ENCODE peak calls at places on chromosomes 7 and 10, in four cellular contexts. G is mesenchymal stem cell, Q is trophoblast cell, U is H1. I is an unnamed sample.

GRCh38 chr10:124647421-124648130 is 96.6 kb downstream of the FAM53B start:
- DNase-seq in G (peak), U (no peak), Q (no peak), I (no peak)

GRCh38 chr10:80144302-80145131 is 12.0 kb downstream of the PLAC9 start:
- DNase-seq in G (no peak), Q (peak), U (no peak), I (no peak)

GRCh38 chr10:123136806-123137642 is 1.3 kb downstream of the HMX3 start:
- DNase-seq in U (no peak), G (peak), Q (no peak), I (no peak)

GRCh38 chr10:119761106-119761505 is 35.3 kb downstream of the INPP5F start:
- DNase-seq in U (no peak), G (peak), Q (no peak), I (no peak)

GRCh38 chr7:129781856-129782256 is 170.3 kb downstream of the NRF1 start:
- DNase-seq in U (no peak), Q (no peak), G (no peak), I (peak)

GRCh38 chr7:48680996-48681395 is 243.4 kb upstream of the CDC14C start:
- DNase-seq in G (no peak), U (no peak), Q (no peak), I (no peak)

GRCh38 chr7:378551-379455 is 88.8 kb downstream of the FOXL3 start:
- DNase-seq in Q (no peak), U (no peak), G (no peak), I (no peak)

GRCh38 chr7:81492910-81493309 is 276.9 kb downstream of the HGF start:
- DNase-seq in G (no peak), U (no peak), Q (no peak), I (no peak)

GRCh38 chr7:112938895-112939588 is 147.6 kb downstream of the GPR85 start:
- DNase-seq in Q (peak), G (peak), U (no peak), I (peak)

GRCh38 chr10:57161157-57161556 is 800.1 kb upstream of the ZWINT start:
- DNase-seq in Q (no peak), G (no peak), U (no peak), I (no peak)

GRCh38 chr7:27433581-27433980 is 191.0 kb downstream of the EVX1 start:
- DNase-seq in Q (no peak), G (no peak), U (no peak), I (no peak)

GRCh38 chr7:27435461-27435860 is 192.9 kb downstream of the EVX1 start:
- DNase-seq in U (no peak), Q (no peak), G (peak), I (no peak)

GRCh38 chr7:27431465-27431864 is 188.9 kb downstream of the EVX1 start:
- DNase-seq in G (no peak), Q (no peak), U (no peak), I (no peak)

GRCh38 chr7:27438878-27439589 is 196.4 kb downstream of the EVX1 start:
- DNase-seq in U (no peak), G (no peak), Q (no peak), I (no peak)

DNA sequence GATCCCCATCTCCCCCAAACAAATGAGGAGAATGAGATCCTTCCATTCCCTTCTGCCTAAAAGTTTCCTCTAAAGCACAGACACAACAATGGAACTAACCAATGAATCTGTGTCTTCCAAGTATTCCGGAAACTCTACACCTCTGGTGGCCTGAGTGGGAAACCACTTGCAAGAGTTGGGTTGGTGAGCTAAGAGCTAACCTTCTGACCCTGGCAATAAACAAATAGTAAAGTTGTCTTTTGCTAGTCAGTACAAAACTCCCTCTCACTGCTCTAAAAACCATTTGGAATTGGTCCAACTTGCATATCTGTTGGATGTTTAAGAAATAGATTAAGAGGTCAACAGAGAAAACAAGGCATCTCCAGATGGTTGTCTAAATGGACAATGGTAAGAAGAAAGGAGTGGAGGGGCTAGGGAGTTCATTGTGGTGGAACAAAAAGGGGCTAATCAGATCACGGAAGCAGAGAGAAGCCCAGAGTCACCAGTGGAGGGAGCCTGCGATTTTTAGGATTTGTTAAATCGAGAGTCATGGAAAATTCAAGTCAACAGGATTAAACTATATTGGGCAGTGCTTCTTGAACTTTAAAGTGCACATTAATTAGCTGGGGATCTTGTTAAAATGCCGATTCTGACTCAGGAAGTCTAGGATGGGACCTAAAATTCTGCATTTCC is 192.3 kb downstream of the EVX1 start:
- DNase-seq in U (no peak), Q (no peak), G (peak), I (no peak)
- H3K4me3 ChIP-seq in U (no peak), Q (no peak), G (no peak), I (no peak)

DNA sequence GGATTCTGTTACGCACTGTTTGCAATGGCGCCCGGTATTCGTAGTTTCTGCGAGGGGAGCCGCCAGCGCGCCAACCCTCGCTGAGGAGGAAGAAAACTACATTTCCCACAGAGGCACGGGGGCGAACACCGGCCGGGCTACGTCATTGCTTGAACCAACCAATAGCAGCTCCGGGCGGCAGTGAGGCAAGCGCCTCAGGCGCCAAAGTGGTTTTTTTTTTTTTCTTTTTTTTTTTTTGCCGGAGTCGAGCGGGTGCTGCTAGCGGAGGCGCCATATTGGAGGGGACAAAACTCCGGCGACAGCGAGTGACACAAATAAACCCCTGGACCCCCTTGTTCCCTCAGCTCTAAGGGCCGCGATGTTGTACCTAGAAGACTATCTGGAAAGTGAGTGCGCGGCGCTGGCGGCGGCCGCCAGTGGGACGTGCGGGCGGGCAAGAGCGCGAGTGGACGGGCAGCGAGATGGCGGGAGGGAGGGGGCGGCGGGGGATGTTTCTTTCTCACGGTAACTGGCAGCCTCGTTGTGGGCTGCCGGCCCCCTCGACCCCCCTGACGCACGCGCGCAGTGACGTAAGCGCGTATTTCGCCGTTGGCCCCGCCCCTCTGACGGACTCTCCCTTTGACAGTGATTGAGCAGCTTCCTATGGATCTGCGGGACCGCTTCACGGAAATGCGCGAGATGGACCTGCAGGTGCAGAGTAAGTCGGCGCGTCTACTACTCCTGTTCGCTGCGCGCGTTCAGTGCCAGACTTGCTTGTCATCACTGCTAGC is at the start of gene ING3:
- DNase-seq in G (peak), U (peak), Q (peak), I (peak)
- H2BK12ac ChIP-seq in G (peak), U (no peak), Q (no peak), I (no peak)

GRCh38 chr7:143318661-143319060 is 2.8 kb downstream of the CLCN1 start:
- DNase-seq in U (no peak), G (peak), Q (peak), I (no peak)
- H3K14ac ChIP-seq in U (no peak), G (no peak), Q (no peak), I (no peak)

DNA sequence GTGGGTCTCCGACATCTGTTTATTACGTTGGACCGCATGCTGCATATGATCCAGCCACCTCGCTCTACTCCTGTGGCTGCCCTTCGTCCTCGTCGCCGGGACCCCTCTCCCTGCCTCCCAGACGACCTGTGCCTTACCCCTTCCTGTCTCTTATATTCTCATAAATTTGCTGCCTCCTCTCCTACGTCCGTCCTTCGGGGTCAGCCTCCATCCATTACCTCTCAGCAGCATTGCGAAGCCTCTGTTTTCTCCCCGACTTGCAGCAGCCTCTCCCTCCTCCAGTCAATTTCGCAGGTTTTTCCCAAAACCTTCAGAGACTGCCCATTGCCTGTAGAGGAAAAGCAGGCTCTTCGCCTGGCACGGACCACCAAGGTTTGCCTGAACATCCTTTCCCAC is 39.4 kb upstream of the LEP start:
- DNase-seq in Q (no peak), U (no peak), G (no peak), I (no peak)
- H3K4me3 ChIP-seq in Q (peak), U (peak), G (no peak), I (no peak)

DNA sequence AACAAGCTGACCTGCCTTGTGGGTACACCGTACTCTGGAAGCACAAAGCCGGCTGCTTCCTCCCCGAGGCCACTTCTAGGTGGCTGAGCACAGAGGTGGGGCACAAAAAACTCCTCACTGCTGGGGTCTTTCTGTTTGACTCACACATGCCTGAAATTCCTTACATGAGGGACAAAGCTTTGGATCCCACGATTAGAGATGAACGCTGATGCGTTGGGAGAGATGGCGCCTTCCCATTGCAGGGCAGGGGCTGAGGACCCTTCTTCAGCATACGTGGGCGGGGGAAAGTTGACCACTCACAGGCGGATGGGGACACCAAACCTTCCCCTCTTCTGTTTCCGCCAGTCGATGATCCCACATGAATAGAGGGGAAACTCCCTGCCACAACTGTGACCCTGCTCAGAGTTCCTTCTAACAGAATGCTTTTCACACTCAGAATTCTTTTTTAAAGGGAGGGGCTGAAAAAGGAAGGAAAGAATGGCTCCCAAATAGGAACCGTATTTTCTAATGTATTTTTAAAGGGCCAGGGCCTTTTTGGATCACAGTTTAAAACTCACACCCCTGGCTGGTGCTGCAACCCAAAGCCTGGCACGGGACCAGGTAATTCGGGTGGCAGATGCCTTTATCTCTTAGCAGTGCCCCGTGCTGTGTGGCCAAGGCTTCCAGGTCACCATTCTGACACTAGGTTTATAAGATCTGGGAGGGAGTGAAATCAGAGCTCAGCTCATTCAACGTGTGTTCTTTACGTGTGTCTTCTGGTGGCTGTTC is 134.0 kb downstream of the PRKAG2 start:
- DNase-seq in U (peak), G (no peak), Q (peak), I (peak)
- H2BK12ac ChIP-seq in U (peak), G (peak), Q (peak), I (no peak)

GRCh38 chr7:5627745-5628547 is 153.5 kb downstream of the RNF216 start:
- DNase-seq in Q (no peak), G (no peak), U (no peak), I (no peak)

GRCh38 chr7:5629941-5630340 is 151.5 kb downstream of the RNF216 start:
- DNase-seq in Q (no peak), G (peak), U (no peak), I (no peak)

GRCh38 chr7:5624386-5625365 is 156.8 kb downstream of the RNF216 start:
- DNase-seq in U (no peak), G (no peak), Q (no peak), I (no peak)

GRCh38 chr7:5625938-5626337 is 155.5 kb downstream of the RNF216 start:
- DNase-seq in Q (no peak), U (no peak), G (peak), I (no peak)

DNA sequence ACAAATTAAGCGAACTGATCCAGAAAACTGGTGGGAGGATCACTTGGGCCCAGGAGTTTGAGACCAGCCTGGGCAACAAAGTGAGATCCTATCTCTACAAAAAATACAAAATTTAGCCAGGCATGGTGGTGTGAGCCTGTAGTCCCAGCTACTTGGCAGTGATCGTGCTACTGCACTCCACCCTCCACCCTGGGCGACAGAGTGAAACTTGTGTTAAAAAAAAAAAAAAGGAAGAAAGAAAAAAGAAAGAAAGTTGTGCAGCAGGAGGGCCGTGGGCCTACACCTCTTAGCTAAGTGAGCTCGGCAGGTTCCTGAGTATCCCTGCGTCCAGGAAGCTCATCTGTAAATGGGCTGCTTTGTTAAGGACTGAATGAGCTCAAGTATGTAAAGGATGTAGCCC is 155.0 kb downstream of the RNF216 start:
- DNase-seq in G (no peak), Q (no peak), U (no peak), I (no peak)
- H3K14ac ChIP-seq in G (no peak), Q (no peak), U (no peak), I (no peak)

DNA sequence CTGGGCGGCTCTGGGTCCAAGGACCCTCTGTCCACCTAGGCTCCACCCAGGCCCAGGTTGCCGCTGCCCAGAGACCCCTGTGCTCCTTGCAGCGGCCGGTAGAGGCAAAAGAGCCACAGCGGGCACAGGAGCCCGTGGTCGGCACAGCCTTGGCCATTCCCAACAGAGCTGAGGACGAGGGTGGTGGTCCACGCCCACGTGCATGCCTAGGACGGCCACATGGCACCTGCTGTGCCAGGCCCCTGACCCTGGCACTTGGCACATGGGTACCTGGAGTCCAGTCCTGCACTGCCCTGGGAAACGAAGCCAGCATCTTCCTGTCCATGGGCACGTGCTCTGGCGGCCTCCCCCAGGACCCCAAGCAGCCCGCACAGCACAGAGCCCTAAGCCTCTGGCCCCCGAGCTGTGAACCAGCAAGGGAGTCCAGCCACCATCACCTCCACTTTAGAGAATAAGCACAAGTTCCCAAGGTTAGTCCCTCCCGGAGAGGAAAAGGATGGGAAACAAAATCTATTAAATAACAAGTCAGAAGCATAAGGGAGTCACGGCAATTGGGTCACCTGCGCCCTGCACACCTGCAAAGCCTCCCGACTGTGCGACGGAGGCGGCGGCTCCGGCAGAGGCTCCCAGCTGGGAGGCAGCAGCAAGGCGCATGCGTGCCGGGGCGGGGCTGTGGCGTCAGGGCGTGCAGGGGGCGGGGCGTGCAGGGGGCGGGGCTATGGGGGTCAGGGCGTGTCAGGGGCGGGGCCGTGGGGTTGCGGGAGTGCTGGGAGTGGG is 59.1 kb downstream of the STK32C start:
- DNase-seq in U (no peak), G (peak), Q (no peak), I (peak)
- H3K4me3 ChIP-seq in U (peak), G (no peak), Q (peak), I (peak)